ENCODE peak calls at places on chromosome 5, in five cellular contexts. One of them, this sample, is unnamed.
A peak's percentile ranks its signal among the peaks of the same experiment; 100 is the strongest.

GRCh38 chr5:125655156-125655555 is 768.1 kb upstream of the GRAMD2B start:
- DNase-seq in stomach: no peak
- DNase-seq in neuronal stem cell: no peak
- DNase-seq in neural progenitor cell: no peak
- DNase-seq in fibroblast of lung: no peak
- DNase-seq in this sample: no peak

GRCh38 chr5:8446179-8446578 is 577.2 kb downstream of the MTRR start:
- DNase-seq in neuronal stem cell: no peak
- DNase-seq in stomach: no peak
- DNase-seq in neural progenitor cell: no peak
- DNase-seq in fibroblast of lung: no peak
- DNase-seq in this sample: no peak

GRCh38 chr5:36820900-36821299 is 55.7 kb upstream of the NIPBL start:
- DNase-seq in stomach: no peak
- DNase-seq in fibroblast of lung: no peak
- DNase-seq in neural progenitor cell: no peak
- DNase-seq in neuronal stem cell: no peak
- DNase-seq in this sample: no peak

GRCh38 chr5:166338801-166339200 is 1952.6 kb upstream of the WWC1 start:
- DNase-seq in fibroblast of lung: no peak
- DNase-seq in neuronal stem cell: no peak
- DNase-seq in neural progenitor cell: no peak
- DNase-seq in stomach: no peak
- DNase-seq in this sample: no peak

GRCh38 chr5:153480401-153480800 is 10.1 kb upstream of the GRIA1 start:
- DNase-seq in stomach: no peak
- DNase-seq in neuronal stem cell: no peak
- DNase-seq in fibroblast of lung: no peak
- DNase-seq in neural progenitor cell: no peak
- DNase-seq in this sample: no peak

GRCh38 chr5:159933531-159934485 is 17.5 kb downstream of the ADRA1B start:
- DNase-seq in neuronal stem cell: no peak
- DNase-seq in fibroblast of lung: no peak
- DNase-seq in stomach: no peak
- DNase-seq in neural progenitor cell: no peak
- DNase-seq in this sample: peak; percentile 27

GRCh38 chr5:106241409-106241808 is 1429.3 kb downstream of the EFNA5 start:
- DNase-seq in stomach: no peak
- DNase-seq in neural progenitor cell: no peak
- DNase-seq in fibroblast of lung: no peak
- DNase-seq in neuronal stem cell: no peak
- DNase-seq in this sample: no peak

GRCh38 chr5:167804512-167805220 is 486.8 kb upstream of the WWC1 start:
- DNase-seq in neuronal stem cell: no peak
- DNase-seq in neural progenitor cell: no peak
- DNase-seq in fibroblast of lung: no peak
- DNase-seq in stomach: no peak
- DNase-seq in this sample: no peak

GRCh38 chr5:111069839-111070238 is 1.7 kb upstream of the TSLP start:
- DNase-seq in neuronal stem cell: no peak
- DNase-seq in fibroblast of lung: peak; percentile 86
- DNase-seq in neural progenitor cell: no peak
- DNase-seq in stomach: no peak
- DNase-seq in this sample: no peak

GRCh38 chr5:110054240-110054639 is 364.5 kb downstream of the MAN2A1 start:
- DNase-seq in neural progenitor cell: peak; percentile 20
- DNase-seq in fibroblast of lung: peak; percentile 84
- DNase-seq in stomach: peak; percentile 28
- DNase-seq in neuronal stem cell: no peak
- DNase-seq in this sample: peak; percentile 13

GRCh38 chr5:90351101-90351500 is 58.5 kb downstream of the CETN3 start:
- DNase-seq in stomach: no peak
- DNase-seq in fibroblast of lung: no peak
- DNase-seq in neuronal stem cell: no peak
- DNase-seq in neural progenitor cell: no peak
- DNase-seq in this sample: no peak

GRCh38 chr5:64181440-64181839 is 15.8 kb downstream of the RNF180 start:
- DNase-seq in neural progenitor cell: no peak
- DNase-seq in neuronal stem cell: no peak
- DNase-seq in fibroblast of lung: no peak
- DNase-seq in stomach: no peak
- DNase-seq in this sample: no peak

GRCh38 chr5:124343021-124343420 is 403.4 kb downstream of the ZNF608 start:
- DNase-seq in stomach: no peak
- DNase-seq in neuronal stem cell: no peak
- DNase-seq in fibroblast of lung: peak; percentile 76
- DNase-seq in neural progenitor cell: no peak
- DNase-seq in this sample: no peak

GRCh38 chr5:63456279-63456678 is 506.0 kb downstream of the HTR1A start:
- DNase-seq in neuronal stem cell: no peak
- DNase-seq in fibroblast of lung: peak; percentile 27
- DNase-seq in neural progenitor cell: no peak
- DNase-seq in stomach: no peak
- DNase-seq in this sample: no peak

GRCh38 chr5:143678148-143678906 is 133.6 kb upstream of the HMHB1 start:
- DNase-seq in neuronal stem cell: no peak
- DNase-seq in fibroblast of lung: no peak
- DNase-seq in stomach: no peak
- DNase-seq in neural progenitor cell: no peak
- DNase-seq in this sample: no peak

GRCh38 chr5:117486879-117487391 is 912.3 kb upstream of the SEMA6A start:
- DNase-seq in neural progenitor cell: no peak
- DNase-seq in stomach: no peak
- DNase-seq in fibroblast of lung: no peak
- DNase-seq in neuronal stem cell: no peak
- DNase-seq in this sample: no peak

GRCh38 chr5:21165344-21165743 is 1177.3 kb upstream of the CDH18 start:
- DNase-seq in fibroblast of lung: no peak
- DNase-seq in neuronal stem cell: no peak
- DNase-seq in neural progenitor cell: no peak
- DNase-seq in stomach: no peak
- DNase-seq in this sample: no peak

GRCh38 chr5:9375756-9376155 is 170.1 kb downstream of the SEMA5A start:
- DNase-seq in neural progenitor cell: no peak
- DNase-seq in fibroblast of lung: no peak
- DNase-seq in neuronal stem cell: no peak
- DNase-seq in stomach: no peak
- DNase-seq in this sample: no peak

GRCh38 chr5:169258372-169259000 is 42.5 kb downstream of the SLIT3 start:
- DNase-seq in neuronal stem cell: no peak
- DNase-seq in stomach: no peak
- DNase-seq in fibroblast of lung: no peak
- DNase-seq in neural progenitor cell: no peak
- DNase-seq in this sample: no peak

GRCh38 chr5:600551-601541 is 11.3 kb upstream of the CEP72 start:
- DNase-seq in neuronal stem cell: no peak
- DNase-seq in fibroblast of lung: peak; percentile 6
- DNase-seq in stomach: peak; percentile 35
- DNase-seq in neural progenitor cell: no peak
- DNase-seq in this sample: peak; percentile 54

GRCh38 chr5:100890514-100891008 is 12.5 kb downstream of the ST8SIA4 start:
- DNase-seq in neural progenitor cell: no peak
- DNase-seq in neuronal stem cell: no peak
- DNase-seq in stomach: no peak
- DNase-seq in fibroblast of lung: peak; percentile 62
- DNase-seq in this sample: no peak

GRCh38 chr5:41748631-41749030 is 121.6 kb downstream of the OXCT1 start:
- DNase-seq in neuronal stem cell: no peak
- DNase-seq in fibroblast of lung: peak; percentile 53
- DNase-seq in stomach: no peak
- DNase-seq in neural progenitor cell: peak; percentile 27
- DNase-seq in this sample: no peak

GRCh38 chr5:180291234-180291940 is 496 bp downstream of the MAPK9 start:
- DNase-seq in neural progenitor cell: peak; percentile 40
- DNase-seq in fibroblast of lung: no peak
- DNase-seq in stomach: peak; percentile 27
- DNase-seq in neuronal stem cell: no peak
- DNase-seq in this sample: peak; percentile 22

GRCh38 chr5:170533383-170533782 is 29.6 kb downstream of the KCNIP1 start:
- DNase-seq in neuronal stem cell: no peak
- DNase-seq in neural progenitor cell: no peak
- DNase-seq in fibroblast of lung: no peak
- DNase-seq in stomach: peak; percentile 18
- DNase-seq in this sample: no peak

DNA sequence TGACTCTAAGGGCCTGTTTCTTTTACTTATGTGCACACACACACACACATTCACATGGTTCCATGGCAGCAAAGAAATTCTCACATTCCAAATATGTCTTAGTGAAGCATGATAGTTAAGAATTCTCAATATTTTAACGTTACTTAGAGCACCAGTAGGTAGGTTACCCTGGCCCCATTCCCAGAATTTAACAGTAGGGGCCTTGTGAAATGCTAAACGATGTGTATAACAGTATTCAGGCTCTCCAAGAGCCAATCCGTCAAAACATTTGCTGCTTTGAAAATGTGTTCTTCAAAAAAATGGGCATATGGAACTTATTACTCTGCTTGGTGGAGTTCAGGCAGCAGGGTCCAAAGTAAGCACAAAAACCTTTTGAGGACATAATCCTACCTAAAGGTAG is 93.7 kb upstream of the DAB2 start:
- DNase-seq in neuronal stem cell: no peak
- DNase-seq in stomach: no peak
- DNase-seq in neural progenitor cell: no peak
- DNase-seq in fibroblast of lung: peak; percentile 74
- DNase-seq in this sample: no peak
- H3K27ac ChIP-seq in neuronal stem cell: no peak overlapping the region
- H3K27ac ChIP-seq in stomach: no peak overlapping the region
- H3K27ac ChIP-seq in neural progenitor cell: no peak overlapping the region
- H3K27ac ChIP-seq in fibroblast of lung: peak overlapping the region; percentile 70
- H3K27ac ChIP-seq in this sample: no peak overlapping the region

GRCh38 chr5:39099831-39100230 is 25.6 kb upstream of the RICTOR start:
- DNase-seq in neuronal stem cell: no peak
- DNase-seq in fibroblast of lung: no peak
- DNase-seq in neural progenitor cell: no peak
- DNase-seq in stomach: no peak
- DNase-seq in this sample: no peak
- H3K27ac ChIP-seq in neuronal stem cell: no peak overlapping the region
- H3K27ac ChIP-seq in fibroblast of lung: no peak overlapping the region
- H3K27ac ChIP-seq in neural progenitor cell: no peak overlapping the region
- H3K27ac ChIP-seq in stomach: no peak overlapping the region
- H3K27ac ChIP-seq in this sample: no peak overlapping the region

GRCh38 chr5:6737043-6737941 is 24.1 kb downstream of the TENT4A start:
- DNase-seq in neuronal stem cell: no peak
- DNase-seq in stomach: no peak
- DNase-seq in fibroblast of lung: no peak
- DNase-seq in neural progenitor cell: no peak
- DNase-seq in this sample: no peak
- H3K27ac ChIP-seq in neuronal stem cell: no peak overlapping the region
- H3K27ac ChIP-seq in stomach: peak overlapping the region; percentile 48
- H3K27ac ChIP-seq in fibroblast of lung: no peak overlapping the region
- H3K27ac ChIP-seq in neural progenitor cell: no peak overlapping the region
- H3K27ac ChIP-seq in this sample: no peak overlapping the region

GRCh38 chr5:132417461-132417860 is 48.0 kb downstream of the SLC22A5 start:
- DNase-seq in neural progenitor cell: no peak
- DNase-seq in stomach: no peak
- DNase-seq in neuronal stem cell: no peak
- DNase-seq in fibroblast of lung: no peak
- DNase-seq in this sample: no peak
- H3K27ac ChIP-seq in neural progenitor cell: no peak overlapping the region
- H3K27ac ChIP-seq in stomach: peak overlapping the region; percentile 100
- H3K27ac ChIP-seq in neuronal stem cell: no peak overlapping the region
- H3K27ac ChIP-seq in fibroblast of lung: no peak overlapping the region
- H3K27ac ChIP-seq in this sample: no peak overlapping the region

DNA sequence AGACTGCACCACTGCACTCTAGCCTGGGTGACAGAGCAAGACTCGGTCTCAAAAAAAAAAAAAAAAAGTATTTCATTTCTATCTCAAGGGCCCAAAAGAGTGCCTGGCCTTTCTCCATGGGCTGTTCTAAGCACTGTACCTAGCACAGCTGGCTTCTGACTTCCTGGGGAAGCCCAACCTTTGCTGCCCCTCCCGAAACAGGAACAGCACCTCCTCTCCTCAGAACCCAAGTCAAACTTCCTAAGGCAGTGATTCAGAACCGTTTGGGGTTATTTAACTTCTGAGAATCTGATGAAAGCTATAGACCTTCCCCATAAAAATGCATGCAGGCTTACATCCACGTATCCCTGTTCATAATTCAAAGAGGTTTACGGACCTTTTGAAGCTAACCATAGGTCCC is 57.8 kb downstream of the NRG2 start:
- DNase-seq in stomach: no peak
- DNase-seq in neuronal stem cell: no peak
- DNase-seq in neural progenitor cell: no peak
- DNase-seq in fibroblast of lung: no peak
- DNase-seq in this sample: no peak
- H3K27ac ChIP-seq in stomach: no peak overlapping the region
- H3K27ac ChIP-seq in neuronal stem cell: no peak overlapping the region
- H3K27ac ChIP-seq in neural progenitor cell: no peak overlapping the region
- H3K27ac ChIP-seq in fibroblast of lung: no peak overlapping the region
- H3K27ac ChIP-seq in this sample: no peak overlapping the region

GRCh38 chr5:147400076-147400809 is 109.6 kb downstream of the DPYSL3 start:
- DNase-seq in stomach: no peak
- DNase-seq in neuronal stem cell: no peak
- DNase-seq in neural progenitor cell: no peak
- DNase-seq in fibroblast of lung: no peak
- DNase-seq in this sample: no peak

GRCh38 chr5:147398860-147399259 is 111.0 kb downstream of the DPYSL3 start:
- DNase-seq in stomach: no peak
- DNase-seq in neural progenitor cell: no peak
- DNase-seq in neuronal stem cell: no peak
- DNase-seq in fibroblast of lung: no peak
- DNase-seq in this sample: no peak

GRCh38 chr5:147397616-147398015 is 112.3 kb downstream of the DPYSL3 start:
- DNase-seq in fibroblast of lung: no peak
- DNase-seq in neural progenitor cell: peak; percentile 29
- DNase-seq in neuronal stem cell: no peak
- DNase-seq in stomach: no peak
- DNase-seq in this sample: no peak

GRCh38 chr5:147403659-147404640 is 105.9 kb downstream of the DPYSL3 start:
- DNase-seq in fibroblast of lung: peak; percentile 99
- DNase-seq in neural progenitor cell: no peak
- DNase-seq in stomach: no peak
- DNase-seq in neuronal stem cell: no peak
- DNase-seq in this sample: peak; percentile 16

DNA sequence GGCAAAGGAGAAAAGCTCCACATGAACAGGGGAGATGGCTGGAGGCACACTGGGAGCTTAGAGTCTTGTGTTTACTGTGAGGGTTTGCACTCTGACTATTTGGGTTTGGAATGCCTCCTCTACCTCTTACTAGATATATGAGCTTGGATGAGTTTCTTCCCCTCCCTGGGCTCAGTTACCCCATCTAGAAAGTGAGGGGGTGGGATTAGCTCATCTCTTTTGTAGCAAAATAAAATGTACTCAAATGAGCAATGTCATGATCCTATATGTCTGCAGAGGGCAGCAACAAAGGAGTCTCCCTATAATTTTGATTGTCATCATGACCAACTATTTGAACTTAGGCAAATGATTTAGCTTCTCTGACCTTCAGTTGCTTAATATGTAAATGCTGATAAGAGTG is 109.0 kb downstream of the DPYSL3 start:
- DNase-seq in neural progenitor cell: no peak
- DNase-seq in neuronal stem cell: no peak
- DNase-seq in fibroblast of lung: no peak
- DNase-seq in stomach: no peak
- DNase-seq in this sample: no peak
- H3K27ac ChIP-seq in neural progenitor cell: no peak overlapping the region
- H3K27ac ChIP-seq in neuronal stem cell: no peak overlapping the region
- H3K27ac ChIP-seq in fibroblast of lung: no peak overlapping the region
- H3K27ac ChIP-seq in stomach: no peak overlapping the region
- H3K27ac ChIP-seq in this sample: no peak overlapping the region

GRCh38 chr5:13739462-13739861 is 205.0 kb downstream of the DNAH5 start:
- DNase-seq in fibroblast of lung: no peak
- DNase-seq in neuronal stem cell: no peak
- DNase-seq in stomach: no peak
- DNase-seq in neural progenitor cell: no peak
- DNase-seq in this sample: no peak
- H3K27ac ChIP-seq in fibroblast of lung: no peak overlapping the region
- H3K27ac ChIP-seq in neuronal stem cell: no peak overlapping the region
- H3K27ac ChIP-seq in stomach: no peak overlapping the region
- H3K27ac ChIP-seq in neural progenitor cell: no peak overlapping the region
- H3K27ac ChIP-seq in this sample: no peak overlapping the region

This sample was measured in body of pancreas.